ENCODE peak calls at places on chromosome 16, in four cellular contexts. N, R, K and V are unnamed samples. For H3K4me1, the result is how much of the 10 kb centered on the place peaks cover.

GRCh38 chr16:59192551-59193199 is 458.6 kb upstream of the GOT2 start:
- DNase-seq in N (no peak), R (peak), K (no peak), V (peak)

GRCh38 chr16:84730406-84731106 is 30.8 kb downstream of the USP10 start:
- DNase-seq in N (no peak), R (no peak), K (no peak), V (peak)

GRCh38 chr16:54546481-54546880 is 259.9 kb upstream of the IRX3 start:
- DNase-seq in N (no peak), K (no peak), R (no peak), V (no peak)

GRCh38 chr16:55701442-55702319 is 45.9 kb downstream of the SLC6A2 start:
- DNase-seq in K (peak), R (peak), N (peak), V (peak)

GRCh38 chr16:525520-526180 is 1.9 kb upstream of the CAPN15 start:
- DNase-seq in N (no peak), K (no peak), R (no peak), V (peak)

GRCh38 chr16:50631985-50632576 is 49.0 kb downstream of the SNX20 start:
- DNase-seq in R (no peak), K (no peak), N (no peak), V (no peak)

GRCh38 chr16:85168732-85169256 is 56.5 kb upstream of the CIBAR2 start:
- DNase-seq in K (peak), N (peak), R (peak), V (peak)

GRCh38 chr16:84548971-84549844 is 44.7 kb upstream of the MEAK7 start:
- DNase-seq in R (no peak), N (no peak), K (no peak), V (no peak)

GRCh38 chr16:7351572-7351971 is 18.9 kb downstream of the RBFOX1 start:
- DNase-seq in N (no peak), R (no peak), K (no peak), V (no peak)

GRCh38 chr16:1647904-1648303 is 30.2 kb upstream of the JPT2 start:
- DNase-seq in R (no peak), K (no peak), N (no peak), V (no peak)
- H3K4me1 ChIP-seq in R (under half), K (under half), N (under half), V (under half)

GRCh38 chr16:3718019-3718391 is 681 bp upstream of the TRAP1 start:
- DNase-seq in K (no peak), N (no peak), R (peak), V (no peak)
- H3K27ac ChIP-seq in K (peak), N (peak), R (peak), V (peak)

GRCh38 chr16:72371307-72372081 is 199.5 kb upstream of the PMFBP1 start:
- DNase-seq in R (peak), K (no peak), N (no peak), V (peak)
- H3K4me1 ChIP-seq in R (under half), K (under half), N (under half), V (under half)

DNA sequence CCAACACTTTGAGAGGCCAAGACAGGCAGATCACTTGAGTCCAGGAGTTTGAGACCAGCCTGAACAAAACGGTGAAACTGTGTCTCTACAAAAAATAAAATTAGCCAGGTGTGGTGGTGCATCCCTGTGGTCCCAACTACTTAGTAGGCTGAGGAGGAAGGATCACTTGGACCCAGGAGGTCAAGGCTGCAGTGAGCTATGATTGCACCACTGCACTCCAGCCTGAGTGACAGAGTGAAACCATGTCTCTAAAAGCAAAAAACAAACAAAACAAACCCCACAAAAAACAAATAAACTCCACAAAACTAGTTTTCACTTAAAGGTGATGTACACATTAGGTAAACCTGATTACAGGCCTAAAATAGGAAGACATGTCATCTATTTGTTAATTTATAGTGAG is 40.3 kb downstream of the MARVELD3 start:
- DNase-seq in R (no peak), K (no peak), N (no peak), V (no peak)
- H3K27ac ChIP-seq in R (no peak), K (no peak), N (no peak), V (no peak)

GRCh38 chr16:9112844-9113186 is 21.4 kb downstream of the HAPSTR1 start:
- DNase-seq in R (no peak), N (no peak), K (no peak), V (no peak)
- H3K4me1 ChIP-seq in R (under half), N (half or more), K (half or more), V (half or more)

DNA sequence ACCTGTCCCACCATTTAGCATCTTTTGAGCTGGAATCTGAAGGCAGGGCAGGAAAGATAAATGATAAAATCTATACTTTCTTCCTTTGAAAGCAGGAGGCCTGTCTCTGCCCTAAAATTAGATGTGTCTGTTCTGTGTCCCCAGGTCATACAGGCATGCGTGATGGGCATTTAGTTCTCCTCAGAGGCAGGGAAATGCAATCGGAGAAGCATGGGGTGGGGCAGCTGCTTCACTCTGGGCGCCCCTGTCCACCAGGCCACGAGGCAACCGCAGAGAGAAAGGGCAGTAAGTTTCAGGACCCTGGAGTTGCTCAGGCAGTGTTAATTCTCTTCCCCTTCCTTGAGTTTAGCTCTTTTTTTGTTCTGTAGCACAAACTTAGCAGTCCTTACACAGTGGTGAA is 25.1 kb downstream of the CLUAP1 start:
- DNase-seq in N (no peak), R (no peak), K (no peak), V (no peak)
- H3K27ac ChIP-seq in N (no peak), R (no peak), K (no peak), V (no peak)